ENCODE peak calls at places on chromosomes 7 and 10, in nine cellular contexts. One of them, this sample, is unnamed.

GRCh38 chr10:91910467-91910866 is 1.2 kb upstream of the FGFBP3 start:
- DNase-seq in nephron progenitor cell: no peak
- DNase-seq in SK-N-MC: no peak
- DNase-seq in stimulated activated CD4-positive, alpha-beta T cell treated with anti-CD3 and anti-CD28 coated beads, Interleukin-2, amount 100 ng/mL, for 24 hours: no peak
- DNase-seq in neuronal stem cell: no peak
- DNase-seq in GM04504: no peak
- DNase-seq in NCI-H1436: no peak
- DNase-seq in NCI-H510A treated with DMSO at 0.1 percent for 48 hours: no peak
- DNase-seq in AML-193: no peak
- DNase-seq in this sample: no peak

GRCh38 chr7:149171894-149172533 is 23.3 kb upstream of the ZNF282 start:
- DNase-seq in GM04504: no peak
- DNase-seq in NCI-H510A treated with DMSO at 0.1 percent for 48 hours: no peak
- DNase-seq in SK-N-MC: no peak
- DNase-seq in neuronal stem cell: no peak
- DNase-seq in NCI-H1436: no peak
- DNase-seq in stimulated activated CD4-positive, alpha-beta T cell treated with anti-CD3 and anti-CD28 coated beads, Interleukin-2, amount 100 ng/mL, for 24 hours: no peak
- DNase-seq in nephron progenitor cell: no peak
- DNase-seq in AML-193: no peak
- DNase-seq in this sample: peak

GRCh38 chr7:142412551-142413193 is 154.8 kb upstream of the PRSS58 start:
- DNase-seq in NCI-H1436: no peak
- DNase-seq in GM04504: peak
- DNase-seq in nephron progenitor cell: peak
- DNase-seq in NCI-H510A treated with DMSO at 0.1 percent for 48 hours: no peak
- DNase-seq in AML-193: peak
- DNase-seq in neuronal stem cell: peak
- DNase-seq in stimulated activated CD4-positive, alpha-beta T cell treated with anti-CD3 and anti-CD28 coated beads, Interleukin-2, amount 100 ng/mL, for 24 hours: peak
- DNase-seq in SK-N-MC: no peak
- DNase-seq in this sample: peak

GRCh38 chr10:24706479-24707118 is 17.1 kb downstream of the ARHGAP21 start:
- DNase-seq in nephron progenitor cell: no peak
- DNase-seq in SK-N-MC: no peak
- DNase-seq in neuronal stem cell: no peak
- DNase-seq in stimulated activated CD4-positive, alpha-beta T cell treated with anti-CD3 and anti-CD28 coated beads, Interleukin-2, amount 100 ng/mL, for 24 hours: peak
- DNase-seq in NCI-H510A treated with DMSO at 0.1 percent for 48 hours: no peak
- DNase-seq in AML-193: peak
- DNase-seq in NCI-H1436: no peak
- DNase-seq in GM04504: peak
- DNase-seq in this sample: peak

GRCh38 chr7:8380130-8380529 is 53.3 kb upstream of the NXPH1 start:
- DNase-seq in GM04504: no peak
- DNase-seq in NCI-H1436: no peak
- DNase-seq in stimulated activated CD4-positive, alpha-beta T cell treated with anti-CD3 and anti-CD28 coated beads, Interleukin-2, amount 100 ng/mL, for 24 hours: no peak
- DNase-seq in nephron progenitor cell: no peak
- DNase-seq in AML-193: no peak
- DNase-seq in SK-N-MC: no peak
- DNase-seq in NCI-H510A treated with DMSO at 0.1 percent for 48 hours: no peak
- DNase-seq in neuronal stem cell: no peak
- DNase-seq in this sample: no peak

GRCh38 chr7:2687338-2687869 is 598 bp upstream of the AMZ1 start:
- DNase-seq in stimulated activated CD4-positive, alpha-beta T cell treated with anti-CD3 and anti-CD28 coated beads, Interleukin-2, amount 100 ng/mL, for 24 hours: no peak
- DNase-seq in neuronal stem cell: no peak
- DNase-seq in nephron progenitor cell: no peak
- DNase-seq in NCI-H510A treated with DMSO at 0.1 percent for 48 hours: peak
- DNase-seq in GM04504: no peak
- DNase-seq in AML-193: no peak
- DNase-seq in NCI-H1436: no peak
- DNase-seq in SK-N-MC: no peak
- DNase-seq in this sample: peak

GRCh38 chr10:48470115-48470892 is 134.6 kb downstream of the ARHGAP22 start:
- DNase-seq in AML-193: no peak
- DNase-seq in NCI-H1436: no peak
- DNase-seq in stimulated activated CD4-positive, alpha-beta T cell treated with anti-CD3 and anti-CD28 coated beads, Interleukin-2, amount 100 ng/mL, for 24 hours: peak
- DNase-seq in GM04504: no peak
- DNase-seq in nephron progenitor cell: peak
- DNase-seq in SK-N-MC: no peak
- DNase-seq in NCI-H510A treated with DMSO at 0.1 percent for 48 hours: no peak
- DNase-seq in neuronal stem cell: no peak
- DNase-seq in this sample: no peak

GRCh38 chr10:8037941-8038894 is 16.3 kb upstream of the GATA3 start:
- DNase-seq in SK-N-MC: no peak
- DNase-seq in neuronal stem cell: peak
- DNase-seq in NCI-H1436: no peak
- DNase-seq in GM04504: no peak
- DNase-seq in NCI-H510A treated with DMSO at 0.1 percent for 48 hours: no peak
- DNase-seq in nephron progenitor cell: no peak
- DNase-seq in AML-193: no peak
- DNase-seq in stimulated activated CD4-positive, alpha-beta T cell treated with anti-CD3 and anti-CD28 coated beads, Interleukin-2, amount 100 ng/mL, for 24 hours: no peak
- DNase-seq in this sample: no peak

GRCh38 chr7:101754432-101755159 is 62.8 kb upstream of the CUX1 start:
- DNase-seq in AML-193: no peak
- DNase-seq in GM04504: peak
- DNase-seq in neuronal stem cell: no peak
- DNase-seq in NCI-H1436: no peak
- DNase-seq in SK-N-MC: no peak
- DNase-seq in nephron progenitor cell: no peak
- DNase-seq in NCI-H510A treated with DMSO at 0.1 percent for 48 hours: no peak
- DNase-seq in stimulated activated CD4-positive, alpha-beta T cell treated with anti-CD3 and anti-CD28 coated beads, Interleukin-2, amount 100 ng/mL, for 24 hours: no peak
- DNase-seq in this sample: peak

GRCh38 chr10:88027570-88027969 is 164.1 kb downstream of the PTEN start:
- DNase-seq in NCI-H510A treated with DMSO at 0.1 percent for 48 hours: no peak
- DNase-seq in stimulated activated CD4-positive, alpha-beta T cell treated with anti-CD3 and anti-CD28 coated beads, Interleukin-2, amount 100 ng/mL, for 24 hours: no peak
- DNase-seq in neuronal stem cell: no peak
- DNase-seq in nephron progenitor cell: no peak
- DNase-seq in AML-193: peak
- DNase-seq in SK-N-MC: no peak
- DNase-seq in NCI-H1436: no peak
- DNase-seq in GM04504: no peak
- DNase-seq in this sample: no peak

GRCh38 chr10:108275895-108276685 is 1111.6 kb upstream of the SORCS1 start:
- DNase-seq in GM04504: no peak
- DNase-seq in nephron progenitor cell: peak
- DNase-seq in NCI-H510A treated with DMSO at 0.1 percent for 48 hours: no peak
- DNase-seq in NCI-H1436: no peak
- DNase-seq in neuronal stem cell: no peak
- DNase-seq in SK-N-MC: peak
- DNase-seq in AML-193: no peak
- DNase-seq in stimulated activated CD4-positive, alpha-beta T cell treated with anti-CD3 and anti-CD28 coated beads, Interleukin-2, amount 100 ng/mL, for 24 hours: no peak
- DNase-seq in this sample: no peak

GRCh38 chr10:123019264-123019663 is 10.5 kb downstream of the ACADSB start:
- DNase-seq in nephron progenitor cell: no peak
- DNase-seq in NCI-H1436: no peak
- DNase-seq in GM04504: no peak
- DNase-seq in stimulated activated CD4-positive, alpha-beta T cell treated with anti-CD3 and anti-CD28 coated beads, Interleukin-2, amount 100 ng/mL, for 24 hours: no peak
- DNase-seq in SK-N-MC: no peak
- DNase-seq in AML-193: no peak
- DNase-seq in neuronal stem cell: no peak
- DNase-seq in NCI-H510A treated with DMSO at 0.1 percent for 48 hours: no peak
- DNase-seq in this sample: no peak